ENCODE peak calls at places on chromosomes 4 and X, in five cellular contexts. A is NCI-H1105; W is stomach; K is posterior vena cava; B is activated CD8-positive, alpha-beta memory T cell treated with anti-CD3 and anti-CD28 coated beads for 1 hour. P is an unnamed sample.

GRCh38 chr4:140105436-140105835 is 48.5 kb downstream of the MAML3 start:
- DNase-seq in B (no peak), A (no peak), W (no peak), K (no peak), P (no peak)

GRCh38 chr4:153008578-153009199 is 72.6 kb downstream of the FHDC1 start:
- DNase-seq in K (no peak), B (no peak), A (no peak), W (peak), P (no peak)

GRCh38 chr4:3158841-3159240 is 84.4 kb downstream of the HTT start:
- DNase-seq in K (no peak), W (no peak), B (no peak), A (no peak), P (no peak)

GRCh38 chr4:151922811-151923210 is 162.0 kb upstream of the GATB start:
- DNase-seq in K (no peak), W (no peak), B (no peak), A (no peak), P (no peak)

GRCh38 chrX:74535211-74535621 is 79.2 kb downstream of the RLIM start:
- DNase-seq in A (peak), W (no peak), K (no peak), B (no peak), P (no peak)

GRCh38 chr4:168421671-168422070 is 58.6 kb downstream of the DDX60L start:
- DNase-seq in A (no peak), K (no peak), W (peak), B (no peak), P (no peak)

GRCh38 chr4:142817442-142817841 is 28.7 kb downstream of the INPP4B start:
- DNase-seq in A (no peak), W (no peak), K (no peak), B (no peak), P (no peak)

GRCh38 chr4:78532046-78532445 is 19.5 kb upstream of the ANXA3 start:
- DNase-seq in A (no peak), K (no peak), W (no peak), B (no peak), P (no peak)

GRCh38 chrX:54961750-54962149 is 32.2 kb downstream of the PFKFB1 start:
- DNase-seq in K (no peak), A (no peak), B (no peak), W (no peak), P (no peak)

GRCh38 chr4:3644849-3645627 is 112.8 kb upstream of the LRPAP1 start:
- DNase-seq in A (no peak), B (no peak), K (peak), W (no peak), P (no peak)

GRCh38 chr4:168273838-168274237 is 44.7 kb downstream of the DDX60 start:
- DNase-seq in A (no peak), K (no peak), W (no peak), B (no peak), P (no peak)

GRCh38 chr4:23384741-23385140 is 505.1 kb downstream of the PPARGC1A start:
- DNase-seq in K (no peak), A (no peak), W (no peak), B (no peak), P (no peak)

GRCh38 chr4:39043697-39044363 is 11.6 kb upstream of the TMEM156 start:
- DNase-seq in K (no peak), B (no peak), A (no peak), W (no peak), P (no peak)

GRCh38 chrX:118325453-118325852 is 20.5 kb upstream of the WDR44 start:
- DNase-seq in A (no peak), W (no peak), K (no peak), B (no peak), P (no peak)

GRCh38 chr4:1974836-1975235 is 33.9 kb downstream of the NELFA start:
- DNase-seq in K (peak), B (no peak), W (peak), A (no peak), P (peak)

GRCh38 chr4:127788517-127788916 is 6.4 kb downstream of the HSPA4L start:
- DNase-seq in B (no peak), A (no peak), K (no peak), W (no peak), P (no peak)

GRCh38 chr4:57151481-57151880 is 41.3 kb upstream of the IGFBP7 start:
- DNase-seq in B (no peak), A (no peak), K (no peak), W (no peak), P (no peak)

GRCh38 chr4:119666653-119667091 is 38.1 kb upstream of the PDE5A start:
- DNase-seq in B (no peak), A (no peak), W (no peak), K (no peak), P (no peak)

GRCh38 chr4:144501231-144501780 is 144.7 kb upstream of the HHIP start:
- DNase-seq in B (no peak), A (no peak), K (no peak), W (no peak), P (no peak)

GRCh38 chr4:120290553-120290952 is 223.9 kb upstream of the MAD2L1 start:
- DNase-seq in A (no peak), B (no peak), W (no peak), K (no peak), P (no peak)

GRCh38 chr4:17276821-17277220 is 235.1 kb downstream of the QDPR start:
- DNase-seq in W (no peak), A (no peak), K (peak), B (no peak), P (no peak)

GRCh38 chrX:38968817-38969216 is 167.6 kb downstream of the MID1IP1 start:
- DNase-seq in W (no peak), A (no peak), B (no peak), K (no peak), P (no peak)

GRCh38 chr4:95835672-95836071 is 4.2 kb upstream of the PDHA2 start:
- DNase-seq in B (no peak), W (no peak), A (no peak), K (no peak), P (no peak)

GRCh38 chrX:153477901-153478300 is 7.5 kb upstream of the HAUS7 start:
- DNase-seq in B (no peak), W (no peak), A (no peak), K (no peak), P (no peak)

GRCh38 chrX:68685722-68686683 is 38.5 kb downstream of the STARD8 start:
- DNase-seq in W (no peak), A (no peak), K (no peak), B (no peak), P (peak)

GRCh38 chr4:42865572-42866189 is 26.8 kb upstream of the GRXCR1 start:
- DNase-seq in A (no peak), K (no peak), B (peak), W (peak), P (no peak)

GRCh38 chr4:32172761-32173160 is 1452.6 kb downstream of the PCDH7 start:
- DNase-seq in W (no peak), K (no peak), A (no peak), B (no peak), P (no peak)

GRCh38 chrX:15849555-15849954 is 5.1 kb downstream of the AP1S2 start:
- DNase-seq in W (no peak), K (no peak), B (no peak), A (no peak), P (no peak)

GRCh38 chrX:9144643-9145290 is 110.8 kb upstream of the FAM9B start:
- DNase-seq in A (no peak), W (no peak), K (no peak), B (no peak), P (peak)

P was measured in upper lobe of right lung.